ENCODE peak calls at places on chromosomes 4 and X, in five cellular contexts. G, K, E, M and Z are unnamed samples.

GRCh38 chr4:80948161-80948560 is 82.3 kb upstream of the BMP3 start:
- DNase-seq in E (no peak), G (no peak), M (no peak), K (no peak), Z (no peak)

GRCh38 chrX:33183366-33183765 is 28.0 kb downstream of the DMD start:
- DNase-seq in G (peak; percentile 9), E (no peak), K (peak; percentile 54), M (peak; percentile 51), Z (no peak)

GRCh38 chr4:186931519-186931918 is 207.9 kb upstream of the FAT1 start:
- DNase-seq in E (no peak), G (no peak), K (no peak), M (no peak), Z (no peak)

GRCh38 chr4:23759066-23759465 is 130.8 kb downstream of the PPARGC1A start:
- DNase-seq in E (no peak), G (no peak), K (no peak), M (no peak), Z (no peak)

GRCh38 chr4:108620933-108621905 is 843 bp downstream of the RPL34 start:
- DNase-seq in E (no peak), G (no peak), K (no peak), M (no peak), Z (no peak)

GRCh38 chr4:89410687-89411086 is 103.1 kb upstream of the GPRIN3 start:
- DNase-seq in M (no peak), K (no peak), E (no peak), G (no peak), Z (no peak)

GRCh38 chr4:11183358-11183745 is 245.3 kb downstream of the HS3ST1 start:
- DNase-seq in M (no peak), G (no peak), K (no peak), E (no peak), Z (no peak)

GRCh38 chr4:100372432-100372831 is 145.4 kb downstream of the EMCN start:
- DNase-seq in E (peak; percentile 13), K (peak; percentile 56), M (no peak), G (no peak), Z (no peak)

GRCh38 chr4:94410678-94411206 is 41.0 kb upstream of the PDLIM5 start:
- DNase-seq in E (no peak), M (peak; percentile 89), K (no peak), G (peak; percentile 70), Z (no peak)

GRCh38 chrX:56968980-56969379 is 26.4 kb downstream of the SPIN3 start:
- DNase-seq in G (no peak), K (no peak), E (no peak), M (no peak), Z (no peak)

GRCh38 chr4:165715989-165716388 is 157.0 kb upstream of the TLL1 start:
- DNase-seq in K (no peak), G (no peak), M (no peak), E (no peak), Z (no peak)

GRCh38 chrX:113305496-113305895 is 464.9 kb upstream of the AMOT start:
- DNase-seq in M (no peak), G (no peak), E (no peak), K (no peak), Z (no peak)

GRCh38 chr4:167274346-167274745 is 40.1 kb upstream of the SPOCK3 start:
- DNase-seq in M (no peak), E (no peak), G (no peak), K (no peak), Z (no peak)

GRCh38 chrX:132071260-132071659 is 48.2 kb downstream of the STK26 start:
- DNase-seq in E (no peak), M (no peak), G (no peak), K (no peak), Z (no peak)

GRCh38 chrX:108072746-108073145 is 18.6 kb downstream of the PSMD10 start:
- DNase-seq in G (no peak), K (no peak), E (no peak), M (no peak), Z (no peak)

GRCh38 chr4:110787781-110788180 is 164.9 kb upstream of the PITX2 start:
- DNase-seq in E (no peak), K (no peak), M (no peak), G (no peak), Z (no peak)

GRCh38 chrX:3811331-3812311 is 98.2 kb upstream of the PRKX start:
- DNase-seq in E (no peak), G (no peak), M (no peak), K (peak; percentile 54), Z (no peak)

GRCh38 chr4:139508581-139509237 is 47.3 kb downstream of the SETD7 start:
- DNase-seq in E (no peak), G (no peak), M (no peak), K (no peak), Z (no peak)

GRCh38 chr4:80407246-80407645 is 71.7 kb downstream of the CFAP299 start:
- DNase-seq in E (no peak), K (no peak), G (peak; percentile 62), M (peak; percentile 36), Z (no peak)

GRCh38 chr4:138702471-138702870 is 313.1 kb upstream of the NOCT start:
- DNase-seq in E (no peak), K (no peak), G (no peak), M (no peak), Z (no peak)

GRCh38 chr4:94036964-94037363 is 170.7 kb upstream of the SMARCAD1 start:
- DNase-seq in K (peak; percentile 58), M (no peak), E (no peak), G (no peak), Z (no peak)

GRCh38 chr4:56909083-56909981 is 1.6 kb downstream of the REST start:
- DNase-seq in E (peak; percentile 53), M (peak; percentile 73), K (peak; percentile 77), G (peak; percentile 24), Z (peak; percentile 40)

GRCh38 chr4:70280567-70280966 is 38.2 kb downstream of the CSN3 start:
- DNase-seq in G (no peak), K (no peak), M (no peak), E (no peak), Z (no peak)

DNA sequence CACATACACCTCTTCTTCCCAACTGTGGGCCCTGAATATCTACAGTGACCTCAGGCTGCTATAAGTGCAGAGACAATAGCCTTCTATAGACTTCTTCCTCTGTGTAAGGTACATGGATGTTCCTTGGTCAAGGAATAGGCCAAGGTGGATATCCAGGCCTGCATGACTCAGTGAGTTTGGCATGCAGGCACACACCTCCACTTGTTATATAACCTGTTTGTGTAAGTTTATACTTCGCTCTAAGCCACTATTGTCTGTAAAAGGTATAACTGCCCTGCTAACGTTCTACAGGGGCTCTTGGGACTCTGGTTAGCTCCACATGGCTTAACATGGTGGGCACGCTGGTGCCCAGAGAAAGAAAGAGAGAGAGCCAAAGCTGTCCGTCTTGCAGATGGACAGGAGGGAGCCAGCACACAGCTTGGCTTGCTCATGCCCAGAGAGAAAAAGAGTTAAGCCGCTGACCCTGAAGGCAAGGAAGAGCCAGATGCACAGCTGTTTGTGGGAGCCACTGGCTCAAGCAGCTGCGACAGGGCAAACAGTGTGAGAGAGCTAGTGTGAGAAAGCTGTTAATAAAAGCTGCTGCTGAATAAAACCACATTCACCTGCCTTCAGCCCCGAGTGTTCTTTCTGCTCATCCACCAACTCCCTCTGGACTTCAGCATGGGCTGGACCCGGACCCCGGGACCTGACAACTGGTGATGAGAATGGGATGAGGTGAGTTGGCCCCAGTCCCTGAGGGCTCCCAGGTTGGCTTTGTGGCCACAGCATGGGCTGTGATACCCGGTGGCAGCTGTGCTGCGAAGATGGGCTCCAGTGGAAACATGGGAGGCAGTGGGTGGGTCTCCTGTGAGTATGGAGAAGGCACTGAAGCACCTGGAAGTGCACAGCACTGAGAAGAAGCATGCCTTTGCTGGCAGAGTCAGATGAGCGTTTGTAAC is 44.5 kb upstream of the ZBTB33 start:
- DNase-seq in E (no peak), K (no peak), M (no peak), G (no peak), Z (no peak)
- TF ChIP-seq CTCF in E (no peak), K (no peak), M (no peak), G (no peak), Z (no peak)

DNA sequence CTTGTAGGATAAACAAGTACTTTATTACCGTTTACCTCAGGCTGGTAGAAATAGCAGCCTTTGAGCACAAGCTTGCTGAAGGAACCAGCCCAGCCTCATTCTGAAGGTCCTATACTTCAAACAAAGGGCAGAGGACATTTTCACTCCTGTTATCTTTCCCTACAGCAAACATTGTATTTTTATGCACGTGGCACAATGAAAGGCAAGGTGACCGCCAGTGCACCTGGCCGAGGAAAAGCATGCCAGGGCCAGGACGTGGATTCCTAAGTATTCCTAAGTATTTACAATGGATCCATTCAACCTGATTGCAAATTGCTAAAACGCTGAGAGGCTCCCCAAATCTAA is 127.9 kb upstream of the FTHL17 start:
- DNase-seq in K (no peak), G (no peak), M (no peak), E (no peak), Z (no peak)
- TF ChIP-seq CTCF in K (no peak), G (no peak), M (no peak), E (no peak), Z (no peak)

GRCh38 chr4:83307920-83308319 is 23.3 kb upstream of the COQ2 start:
- DNase-seq in G (no peak), K (no peak), M (no peak), E (no peak), Z (no peak)
- TF ChIP-seq CTCF in G (no peak), K (no peak), M (no peak), E (no peak), Z (no peak)

GRCh38 chr4:36388710-36389109 is 107.3 kb downstream of the DTHD1 start:
- DNase-seq in M (no peak), E (no peak), K (peak; percentile 58), G (no peak), Z (no peak)

GRCh38 chr4:36385951-36386561 is 104.6 kb downstream of the DTHD1 start:
- DNase-seq in K (no peak), E (no peak), M (no peak), G (peak; percentile 7), Z (no peak)

GRCh38 chr4:36392049-36392448 is 110.6 kb downstream of the DTHD1 start:
- DNase-seq in K (no peak), G (no peak), M (no peak), E (no peak), Z (no peak)

GRCh38 chr4:36386691-36387090 is 105.3 kb downstream of the DTHD1 start:
- DNase-seq in K (no peak), E (no peak), M (no peak), G (no peak), Z (no peak)
- TF ChIP-seq CTCF in K (no peak), E (no peak), M (no peak), G (no peak), Z (no peak)

DNA sequence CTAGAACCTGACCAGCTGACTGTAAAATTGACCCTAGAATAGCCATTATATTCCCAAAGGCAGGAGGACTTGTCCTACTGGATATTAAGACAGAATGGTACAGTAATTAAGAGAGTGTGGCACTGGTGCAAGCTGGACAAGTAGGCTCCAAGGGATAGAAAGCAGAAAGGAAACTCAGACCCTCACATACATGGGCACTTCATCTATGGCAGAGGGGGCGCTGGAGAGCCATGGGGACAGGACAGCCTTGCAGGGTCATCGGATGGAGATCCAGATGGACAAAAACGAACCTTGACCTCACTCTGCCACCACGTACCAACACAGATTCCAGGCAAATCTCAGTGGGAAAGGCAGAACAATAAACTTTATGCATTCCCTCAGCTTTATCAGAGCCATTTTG is 40.6 kb downstream of the GAB3 start:
- DNase-seq in K (peak; percentile 49), M (no peak), G (no peak), E (peak; percentile 28), Z (no peak)
- TF ChIP-seq CTCF in K (peak; percentile 54), M (no peak), G (no peak), E (peak; percentile 15), Z (no peak)